ENCODE peak calls at places on chromosome 18, in nine cellular contexts. C, V, T, U, Q, R, Y, L and K are unnamed samples.

GRCh38 chr18:10727477-10727876 is 201.7 kb downstream of the NAPG start:
- DNase-seq in C (no peak), V (no peak), T (no peak), U (no peak), Q (no peak), R (no peak), Y (no peak), L (no peak), K (no peak)

GRCh38 chr18:35753306-35753910 is 171.9 kb downstream of the GALNT1 start:
- DNase-seq in C (peak; percentile 72), V (no peak), T (no peak), U (peak; percentile 35), Q (no peak), R (no peak), Y (no peak), L (no peak), K (peak; percentile 84)

GRCh38 chr18:12637901-12638633 is 19.8 kb downstream of the SPIRE1 start:
- DNase-seq in C (peak; percentile 40), V (no peak), T (no peak), U (peak; percentile 22), Q (no peak), R (no peak), Y (no peak), L (no peak), K (peak; percentile 79)

GRCh38 chr18:12307871-12308385 is at the start of gene TUBB6:
- DNase-seq in C (peak; percentile 82), V (peak; percentile 93), T (peak; percentile 79), U (peak; percentile 79), Q (peak; percentile 88), R (no peak), Y (peak; percentile 83), L (peak; percentile 85), K (peak; percentile 81)

GRCh38 chr18:46536215-46536874 is 120.7 kb downstream of the LOXHD1 start:
- DNase-seq in C (peak; percentile 70), V (no peak), T (no peak), U (no peak), Q (no peak), R (no peak), Y (no peak), L (no peak), K (peak; percentile 88)

GRCh38 chr18:23340661-23341060 is 112.4 kb upstream of the RIOK3 start:
- DNase-seq in C (no peak), V (no peak), T (no peak), U (peak; percentile 72), Q (no peak), R (no peak), Y (peak; percentile 22), L (no peak), K (peak; percentile 61)

GRCh38 chr18:34224423-34225217 is at the start of gene NOL4:
- DNase-seq in C (peak; percentile 39), V (peak; percentile 81), T (peak; percentile 72), U (no peak), Q (peak; percentile 75), R (no peak), Y (peak; percentile 85), L (no peak), K (peak; percentile 58)

GRCh38 chr18:27313678-27314077 is 128.6 kb upstream of the CHST9 start:
- DNase-seq in C (no peak), V (no peak), T (no peak), U (no peak), Q (no peak), R (no peak), Y (no peak), L (no peak), K (no peak)

GRCh38 chr18:46160050-46160798 is 56.0 kb downstream of the HAUS1 start:
- DNase-seq in C (no peak), V (no peak), T (no peak), U (peak; percentile 30), Q (no peak), R (no peak), Y (no peak), L (no peak), K (no peak)

GRCh38 chr18:23838801-23839366 is 149.6 kb downstream of the LAMA3 start:
- DNase-seq in C (peak; percentile 97), V (no peak), T (no peak), U (peak; percentile 60), Q (no peak), R (no peak), Y (no peak), L (no peak), K (peak; percentile 83)

GRCh38 chr18:34219651-34220050 is 5.1 kb downstream of the NOL4 start:
- DNase-seq in C (no peak), V (no peak), T (no peak), U (no peak), Q (no peak), R (no peak), Y (no peak), L (no peak), K (no peak)

GRCh38 chr18:48442761-48443160 is 33.6 kb upstream of the ZBTB7C start:
- DNase-seq in C (peak; percentile 71), V (no peak), T (no peak), U (no peak), Q (no peak), R (no peak), Y (no peak), L (no peak), K (peak; percentile 70)

GRCh38 chr18:28003451-28003850 is 173.5 kb downstream of the CDH2 start:
- DNase-seq in C (peak; percentile 15), V (no peak), T (no peak), U (peak; percentile 17), Q (no peak), R (no peak), Y (no peak), L (no peak), K (peak; percentile 57)

GRCh38 chr18:79046522-79046921 is 22.7 kb upstream of the ATP9B start:
- DNase-seq in C (no peak), V (no peak), T (no peak), U (no peak), Q (no peak), R (no peak), Y (no peak), L (no peak), K (no peak)

GRCh38 chr18:35132284-35132910 is 91.2 kb downstream of the MAPRE2 start:
- DNase-seq in C (no peak), V (no peak), T (no peak), U (no peak), Q (no peak), R (no peak), Y (no peak), L (no peak), K (no peak)

GRCh38 chr18:55735969-55736368 is 148.0 kb upstream of the TCF4 start:
- DNase-seq in C (no peak), V (no peak), T (no peak), U (no peak), Q (no peak), R (no peak), Y (no peak), L (no peak), K (no peak)

GRCh38 chr18:63119647-63120046 is 199.9 kb downstream of the BCL2 start:
- DNase-seq in C (no peak), V (no peak), T (peak; percentile 40), U (peak; percentile 17), Q (no peak), R (no peak), Y (no peak), L (no peak), K (peak; percentile 23)

GRCh38 chr18:79068299-79068945 is 772 bp upstream of the ATP9B start:
- DNase-seq in C (no peak), V (no peak), T (no peak), U (peak; percentile 17), Q (no peak), R (no peak), Y (no peak), L (no peak), K (peak; percentile 15)

GRCh38 chr18:23458830-23459529 is 5.9 kb downstream of the RIOK3 start:
- DNase-seq in C (no peak), V (no peak), T (no peak), U (peak; percentile 31), Q (no peak), R (no peak), Y (no peak), L (no peak), K (no peak)

GRCh38 chr18:38459086-38459485 is 893.5 kb upstream of the CELF4 start:
- DNase-seq in C (no peak), V (no peak), T (no peak), U (no peak), Q (no peak), R (no peak), Y (peak; percentile 11), L (no peak), K (no peak)

GRCh38 chr18:13500891-13501887 is 225.2 kb downstream of the FAM210A start:
- DNase-seq in C (peak; percentile 52), V (no peak), T (no peak), U (peak; percentile 4), Q (no peak), R (no peak), Y (peak; percentile 48), L (peak; percentile 47), K (peak; percentile 51)

GRCh38 chr18:22871809-22872525 is 61.2 kb upstream of the RBBP8 start:
- DNase-seq in C (peak; percentile 32), V (no peak), T (no peak), U (peak; percentile 9), Q (no peak), R (no peak), Y (no peak), L (no peak), K (no peak)

DNA sequence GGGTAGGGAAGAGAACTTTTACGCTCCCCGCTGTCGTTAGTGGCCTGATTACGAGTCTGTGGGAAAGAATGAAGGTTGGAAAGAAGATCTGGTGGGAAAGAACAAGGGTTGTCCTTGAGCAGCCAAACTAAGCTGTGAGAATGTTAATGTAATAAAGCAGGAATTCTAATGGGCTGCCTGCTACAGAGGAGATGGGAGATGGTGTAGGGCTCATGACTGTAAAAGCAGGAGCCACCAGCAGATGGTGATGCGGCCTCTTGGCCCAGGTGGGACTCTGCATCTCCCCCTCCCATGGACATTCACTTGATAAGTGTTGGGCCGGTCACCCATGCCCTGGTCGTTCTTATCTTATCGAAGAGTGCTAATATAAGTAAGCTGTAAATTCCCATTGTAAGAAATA is 150.0 kb downstream of the NEDD4L start:
- DNase-seq in C (no peak), V (no peak), T (peak; percentile 57), U (no peak), Q (no peak), R (no peak), Y (peak; percentile 73), L (peak; percentile 48), K (no peak)
- TF ChIP-seq CTCF in C (peak; percentile 27), V (no peak), T (peak; percentile 70), U (peak; percentile 36), Q (no peak), R (no peak), Y (peak; percentile 50), L (peak; percentile 8), K (peak; percentile 23)

GRCh38 chr18:75545189-75545588 is 117.7 kb upstream of the SMIM21 start:
- DNase-seq in C (no peak), V (no peak), T (no peak), U (peak; percentile 26), Q (no peak), R (no peak), Y (no peak), L (no peak), K (no peak)
- H3K4me3 ChIP-seq in C (no peak overlapping the region), V (no peak overlapping the region), T (no peak overlapping the region), U (no peak overlapping the region), Q (no peak overlapping the region), R (no peak overlapping the region), Y (no peak overlapping the region), L (no peak overlapping the region), K (no peak overlapping the region)

GRCh38 chr18:7592305-7593071 is 25.4 kb downstream of the PTPRM start:
- DNase-seq in C (no peak), V (no peak), T (peak; percentile 40), U (no peak), Q (no peak), R (no peak), Y (no peak), L (no peak), K (no peak)
- TF ChIP-seq CTCF in C (no peak), V (no peak), T (peak; percentile 64), U (no peak), Q (no peak), R (no peak), Y (peak; percentile 4), L (no peak), K (no peak)

GRCh38 chr18:74171910-74172606 is 23.7 kb downstream of the TIMM21 start:
- DNase-seq in C (no peak), V (no peak), T (no peak), U (peak; percentile 32), Q (no peak), R (no peak), Y (no peak), L (no peak), K (no peak)
- H3K4me3 ChIP-seq in C (no peak overlapping the region), V (no peak overlapping the region), T (peak overlapping the region; percentile 21), U (peak overlapping the region; percentile 42), Q (peak overlapping the region; percentile 42), R (no peak overlapping the region), Y (no peak overlapping the region), L (no peak overlapping the region), K (no peak overlapping the region)